ENCODE peak calls at places on chromosomes 1 and 21, in six cellular contexts. Y is neuronal stem cell, J is IMR-90, X is MM.1S, T is GM12878, G is kidney. I is an unnamed sample.

GRCh38 chr1:219659682-219660081 is 46.8 kb upstream of the ZC3H11B start:
- DNase-seq in Y (no peak), T (no peak), X (no peak), J (peak; percentile 80), G (no peak), I (no peak)

GRCh38 chr1:13707211-13707610 is 7.2 kb downstream of the PRDM2 start:
- DNase-seq in G (no peak), J (peak; percentile 17), X (no peak), Y (no peak), T (no peak), I (no peak)

GRCh38 chr1:26391450-26391849 is 18.9 kb upstream of the ZNF683 start:
- DNase-seq in X (no peak), T (no peak), G (no peak), J (peak; percentile 59), Y (no peak), I (peak; percentile 75)

GRCh38 chr1:209899948-209900347 is 38.1 kb upstream of the SYT14 start:
- DNase-seq in J (no peak), T (no peak), X (peak; percentile 29), G (no peak), Y (no peak), I (peak; percentile 89)

GRCh38 chr1:220804202-220804586 is 17.5 kb downstream of the MTARC1 start:
- DNase-seq in J (peak; percentile 60), Y (no peak), X (no peak), G (no peak), T (no peak), I (peak; percentile 26)

GRCh38 chr1:234148816-234149215 is 224.4 kb upstream of the COA6 start:
- DNase-seq in Y (no peak), G (no peak), X (no peak), J (no peak), T (no peak), I (no peak)

GRCh38 chr1:172394167-172394751 is 26.2 kb upstream of the C1orf105 start:
- DNase-seq in T (peak; percentile 88), J (peak; percentile 22), X (peak; percentile 96), Y (no peak), G (no peak), I (no peak)

GRCh38 chr1:229107302-229107815 is 163.6 kb upstream of the RAB4A start:
- DNase-seq in Y (no peak), G (no peak), T (no peak), X (no peak), J (no peak), I (peak; percentile 35)

GRCh38 chr1:160925652-160926241 is 28.9 kb downstream of the ITLN2 start:
- DNase-seq in T (no peak), G (no peak), X (no peak), Y (no peak), J (peak; percentile 14), I (no peak)

GRCh38 chr1:86696522-86696921 is 7.9 kb upstream of the SH3GLB1 start:
- DNase-seq in X (no peak), Y (no peak), G (no peak), T (no peak), J (peak; percentile 28), I (no peak)

GRCh38 chr1:29823536-29823935 is 587.2 kb downstream of the PTPRU start:
- DNase-seq in Y (no peak), J (no peak), X (no peak), G (no peak), T (no peak), I (no peak)

GRCh38 chr1:58895559-58896135 is 111.8 kb upstream of the JUN start:
- DNase-seq in J (peak; percentile 22), G (no peak), T (no peak), Y (no peak), X (no peak), I (no peak)

GRCh38 chr1:47578862-47579419 is 141.1 kb downstream of the FOXD2 start:
- DNase-seq in T (no peak), X (no peak), G (no peak), Y (no peak), J (no peak), I (peak; percentile 20)

GRCh38 chr1:101190441-101190840 is 46.4 kb upstream of the S1PR1 start:
- DNase-seq in Y (no peak), J (peak; percentile 68), T (no peak), G (no peak), X (no peak), I (no peak)

GRCh38 chr1:85581802-85582686 is 1.5 kb downstream of the CCN1 start:
- DNase-seq in T (no peak), X (no peak), Y (no peak), G (peak; percentile 63), J (peak; percentile 76), I (peak; percentile 78)

GRCh38 chr1:53643061-53643880 is 95.7 kb downstream of the GLIS1 start:
- DNase-seq in J (no peak), X (no peak), Y (no peak), G (peak; percentile 33), T (no peak), I (peak; percentile 50)

GRCh38 chr1:203871114-203871875 is 9.9 kb downstream of the SNRPE start:
- DNase-seq in X (peak; percentile 52), Y (peak; percentile 64), T (no peak), J (peak; percentile 80), G (no peak), I (peak; percentile 75)

GRCh38 chr1:212037900-212038299 is 2.4 kb downstream of the DTL start:
- DNase-seq in J (no peak), X (no peak), Y (no peak), G (no peak), T (no peak), I (no peak)

GRCh38 chr21:37057614-37058013 is 15.3 kb downstream of the PIGP start:
- DNase-seq in X (no peak), T (no peak), Y (no peak), J (no peak), G (no peak), I (no peak)

GRCh38 chr1:227543283-227544066 is 19.9 kb upstream of the ZNF678 start:
- DNase-seq in Y (no peak), J (no peak), G (peak; percentile 55), X (no peak), T (no peak), I (no peak)

GRCh38 chr1:28323720-28324119 is 5.1 kb upstream of the MED18 start:
- DNase-seq in Y (no peak), X (no peak), J (no peak), G (no peak), T (no peak), I (no peak)

GRCh38 chr1:30809514-30810263 is 52.1 kb upstream of the LAPTM5 start:
- DNase-seq in Y (no peak), G (no peak), X (no peak), J (peak; percentile 93), T (no peak), I (peak; percentile 56)

GRCh38 chr1:153024413-153024812 is 6.6 kb upstream of the SPRR1B start:
- DNase-seq in X (no peak), G (no peak), T (no peak), J (no peak), Y (no peak), I (no peak)

GRCh38 chr1:233085566-233085965 is 135.2 kb downstream of the NTPCR start:
- DNase-seq in T (no peak), X (no peak), Y (no peak), J (peak; percentile 49), G (no peak), I (no peak)

GRCh38 chr1:167757433-167758309 is 35.9 kb downstream of the MPZL1 start:
- DNase-seq in X (no peak), Y (no peak), T (no peak), J (no peak), G (no peak), I (no peak)

GRCh38 chr21:42124081-42124480 is 53.0 kb downstream of the UMODL1 start:
- DNase-seq in X (no peak), J (no peak), G (peak; percentile 55), Y (no peak), T (no peak), I (no peak)
- H3K9ac ChIP-seq in X (no peak overlapping the region), J (no peak overlapping the region), G (no peak overlapping the region), Y (peak overlapping the region; percentile 7), T (no peak overlapping the region), I (no peak overlapping the region)

GRCh38 chr1:1237874-1238701 is 6.1 kb downstream of the B3GALT6 start:
- DNase-seq in J (no peak), Y (no peak), T (no peak), G (no peak), X (no peak), I (no peak)

GRCh38 chr1:1236945-1237873 is 5.2 kb downstream of the B3GALT6 start:
- DNase-seq in Y (no peak), G (no peak), T (no peak), J (no peak), X (no peak), I (no peak)

GRCh38 chr1:1239624-1240347 is 6.7 kb downstream of the C1QTNF12 start:
- DNase-seq in X (no peak), Y (no peak), J (no peak), G (no peak), T (no peak), I (no peak)

GRCh38 chr1:1239247-1239623 is 7.2 kb downstream of the B3GALT6 start:
- DNase-seq in J (no peak), X (no peak), Y (no peak), G (no peak), T (no peak), I (no peak)

DNA sequence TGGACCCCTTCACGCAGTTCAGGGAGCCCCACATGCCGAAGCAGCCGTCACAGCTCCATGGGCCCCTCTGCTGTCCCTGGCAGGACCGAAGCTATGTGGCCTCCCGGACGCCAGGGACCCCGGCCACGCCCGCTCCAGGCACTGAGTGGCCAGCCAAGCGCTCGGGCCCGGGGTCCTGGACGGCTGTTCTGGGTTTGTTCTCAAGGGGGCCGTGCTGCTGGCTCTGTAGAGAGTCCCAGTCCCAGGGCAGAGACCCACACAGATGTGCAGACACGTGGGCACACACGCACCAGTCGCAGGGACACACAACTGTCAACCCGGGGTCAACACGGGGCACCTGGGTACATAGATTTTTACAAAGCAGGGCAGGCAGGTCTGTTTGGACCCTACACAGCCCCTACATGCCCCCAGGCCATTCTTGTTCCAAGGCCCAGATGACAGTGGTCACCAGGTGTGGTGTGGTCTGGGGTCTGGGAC is 6.7 kb downstream of the B3GALT6 start:
- DNase-seq in T (no peak), Y (no peak), X (no peak), G (no peak), J (no peak), I (no peak)
- H3K9ac ChIP-seq in T (no peak overlapping the region), Y (no peak overlapping the region), X (no peak overlapping the region), G (no peak overlapping the region), J (no peak overlapping the region), I (no peak overlapping the region)

GRCh38 chr1:3217887-3218679 is 149.1 kb downstream of the PRDM16 start:
- DNase-seq in Y (no peak), J (no peak), G (no peak), X (no peak), T (no peak), I (no peak)

GRCh38 chr1:3219725-3220467 is 150.9 kb downstream of the PRDM16 start:
- DNase-seq in J (no peak), X (no peak), G (no peak), Y (no peak), T (no peak), I (no peak)

GRCh38 chr1:3221112-3222041 is 152.4 kb downstream of the PRDM16 start:
- DNase-seq in X (no peak), Y (no peak), T (no peak), J (no peak), G (no peak), I (no peak)

GRCh38 chr1:3217096-3217724 is 148.2 kb downstream of the PRDM16 start:
- DNase-seq in G (no peak), T (no peak), Y (no peak), X (no peak), J (no peak), I (no peak)

GRCh38 chr1:3219005-3219724 is 150.2 kb downstream of the PRDM16 start:
- DNase-seq in G (peak; percentile 86), T (no peak), X (no peak), J (no peak), Y (no peak), I (no peak)
- H3K9ac ChIP-seq in G (no peak overlapping the region), T (no peak overlapping the region), X (no peak overlapping the region), J (no peak overlapping the region), Y (no peak overlapping the region), I (no peak overlapping the region)

GRCh38 chr1:55209247-55209646 is 5.9 kb downstream of the USP24 start:
- DNase-seq in T (no peak), G (no peak), X (no peak), Y (no peak), J (no peak), I (no peak)
- H3K9ac ChIP-seq in T (no peak overlapping the region), G (no peak overlapping the region), X (no peak overlapping the region), Y (no peak overlapping the region), J (no peak overlapping the region), I (no peak overlapping the region)

I was measured in endodermal cell.